ENCODE peak calls at places on chromosomes 1 and 21, in six cellular contexts. A, N, B, O, L and Y are unnamed samples.

GRCh38 chr1:28509705-28510349 is 4.0 kb downstream of the RCC1 start:
- DNase-seq in A (no peak), N (peak; percentile 61), B (no peak), O (no peak), L (no peak), Y (no peak)

GRCh38 chr21:15062566-15062965 is 2.2 kb downstream of the NRIP1 start:
- DNase-seq in A (no peak), N (peak; percentile 20), B (no peak), O (no peak), L (no peak), Y (no peak)

GRCh38 chr1:209641216-209642181 is 10.7 kb downstream of the LAMB3 start:
- DNase-seq in A (no peak), N (peak; percentile 60), B (no peak), O (no peak), L (no peak), Y (no peak)

GRCh38 chr1:226519135-226519534 is 29.4 kb upstream of the STUM start:
- DNase-seq in A (no peak), N (no peak), B (no peak), O (no peak), L (no peak), Y (no peak)

GRCh38 chr1:46300673-46301405 is 2.6 kb downstream of the LRRC41 start:
- DNase-seq in A (no peak), N (no peak), B (no peak), O (no peak), L (no peak), Y (no peak)

GRCh38 chr21:34889287-34889536 is 159.9 kb downstream of the RUNX1 start:
- DNase-seq in A (no peak), N (peak; percentile 70), B (peak; percentile 9), O (no peak), L (no peak), Y (no peak)

GRCh38 chr1:8524637-8525157 is 206.8 kb downstream of the SLC45A1 start:
- DNase-seq in A (no peak), N (no peak), B (no peak), O (no peak), L (no peak), Y (no peak)

GRCh38 chr1:246794261-246795093 is 70.3 kb downstream of the SCCPDH start:
- DNase-seq in A (no peak), N (no peak), B (no peak), O (no peak), L (no peak), Y (no peak)

GRCh38 chr1:228669401-228669695 is 65.9 kb upstream of the RHOU start:
- DNase-seq in A (no peak), N (no peak), B (no peak), O (no peak), L (no peak), Y (no peak)

GRCh38 chr1:62688687-62689085 is 500 bp upstream of the DOCK7 start:
- DNase-seq in A (no peak), N (no peak), B (peak; percentile 4), O (no peak), L (no peak), Y (no peak)

GRCh38 chr1:86447198-86447790 is 21.4 kb upstream of the CLCA1 start:
- DNase-seq in A (no peak), N (no peak), B (no peak), O (no peak), L (no peak), Y (no peak)

GRCh38 chr1:24560361-24560760 is 4.5 kb downstream of the NCMAP start:
- DNase-seq in A (no peak), N (no peak), B (no peak), O (no peak), L (no peak), Y (no peak)

GRCh38 chr1:54297596-54298283 is 97.8 kb downstream of the MRPL37 start:
- DNase-seq in A (no peak), N (no peak), B (no peak), O (no peak), L (no peak), Y (no peak)

GRCh38 chr1:212457740-212458338 is 25.1 kb downstream of the NENF start:
- DNase-seq in A (no peak), N (peak; percentile 82), B (peak; percentile 23), O (peak; percentile 92), L (no peak), Y (no peak)

GRCh38 chr1:17059391-17060128 is 5.7 kb upstream of the SDHB start:
- DNase-seq in A (no peak), N (peak; percentile 76), B (peak; percentile 55), O (peak; percentile 79), L (peak; percentile 30), Y (peak; percentile 45)

GRCh38 chr1:93673159-93673657 is 8.4 kb downstream of the BCAR3 start:
- DNase-seq in A (no peak), N (no peak), B (no peak), O (no peak), L (no peak), Y (no peak)

GRCh38 chr1:41435570-41436178 is 48.8 kb downstream of the EDN2 start:
- DNase-seq in A (no peak), N (no peak), B (no peak), O (peak; percentile 74), L (no peak), Y (no peak)

GRCh38 chr21:15742694-15743093 is 12.9 kb downstream of the USP25 start:
- DNase-seq in A (no peak), N (no peak), B (no peak), O (no peak), L (no peak), Y (no peak)

GRCh38 chr21:38468989-38469388 is 29.3 kb downstream of the ERG start:
- DNase-seq in A (no peak), N (no peak), B (peak; percentile 68), O (no peak), L (no peak), Y (no peak)

GRCh38 chr1:8157765-8158164 is 131.7 kb upstream of the ERRFI1 start:
- DNase-seq in A (no peak), N (no peak), B (no peak), O (no peak), L (no peak), Y (no peak)

GRCh38 chr1:23980725-23981063 is 567 bp upstream of the SRSF10 start:
- DNase-seq in A (peak; percentile 44), N (peak; percentile 70), B (no peak), O (peak; percentile 53), L (no peak), Y (peak; percentile 38)

GRCh38 chr1:7049913-7050625 is 264.8 kb downstream of the CAMTA1 start:
- DNase-seq in A (no peak), N (no peak), B (no peak), O (no peak), L (no peak), Y (no peak)
- TF ChIP-seq TAF1 in A (no peak), N (no peak), B (no peak), O (no peak), L (no peak), Y (no peak)

GRCh38 chr21:35927262-35927661 is 133.1 kb downstream of the SETD4 start:
- DNase-seq in A (no peak), N (no peak), B (no peak), O (no peak), L (no peak), Y (no peak)

GRCh38 chr21:35933466-35933865 is 126.9 kb downstream of the SETD4 start:
- DNase-seq in A (no peak), N (no peak), B (no peak), O (no peak), L (no peak), Y (no peak)

GRCh38 chr21:35932232-35932911 is 128.0 kb downstream of the SETD4 start:
- DNase-seq in A (peak; percentile 29), N (peak; percentile 31), B (no peak), O (no peak), L (peak; percentile 36), Y (peak; percentile 9)
- TF ChIP-seq POLR2A in A (no peak), N (no peak), B (no peak), O (no peak), L (no peak), Y (no peak)

GRCh38 chr1:67371681-67372080 is 58.5 kb downstream of the SERBP1 start:
- DNase-seq in A (no peak), N (no peak), B (no peak), O (no peak), L (no peak), Y (no peak)

GRCh38 chr1:67377253-67377652 is 52.9 kb downstream of the SERBP1 start:
- DNase-seq in A (no peak), N (peak; percentile 52), B (no peak), O (no peak), L (no peak), Y (no peak)

GRCh38 chr1:67372898-67373297 is 57.3 kb downstream of the SERBP1 start:
- DNase-seq in A (no peak), N (no peak), B (no peak), O (no peak), L (no peak), Y (no peak)

GRCh38 chr1:67372136-67372535 is 58.1 kb downstream of the SERBP1 start:
- DNase-seq in A (no peak), N (no peak), B (no peak), O (no peak), L (no peak), Y (no peak)

GRCh38 chr1:67376381-67376780 is 53.8 kb downstream of the SERBP1 start:
- DNase-seq in A (no peak), N (peak; percentile 18), B (no peak), O (no peak), L (no peak), Y (no peak)
- TF ChIP-seq TAF1 in A (no peak), N (no peak), B (no peak), O (no peak), L (no peak), Y (no peak)

GRCh38 chr1:230575886-230576477 is 66.3 kb upstream of the COG2 start:
- DNase-seq in A (no peak), N (no peak), B (no peak), O (no peak), L (no peak), Y (no peak)
- TF ChIP-seq POLR2A in A (no peak), N (no peak), B (no peak), O (no peak), L (no peak), Y (no peak)

GRCh38 chr1:37763791-37764741 is 854 bp downstream of the EPHA10 start:
- DNase-seq in A (peak; percentile 57), N (peak; percentile 83), B (peak; percentile 31), O (peak; percentile 94), L (no peak), Y (no peak)

GRCh38 chr1:37762516-37762915 is 2.4 kb downstream of the EPHA10 start:
- DNase-seq in A (no peak), N (no peak), B (no peak), O (no peak), L (no peak), Y (no peak)

GRCh38 chr1:37765937-37766664 is 1.2 kb upstream of the EPHA10 start:
- DNase-seq in A (no peak), N (peak; percentile 64), B (no peak), O (peak; percentile 72), L (no peak), Y (no peak)

GRCh38 chr1:37767488-37767887 is 2.6 kb upstream of the EPHA10 start:
- DNase-seq in A (no peak), N (no peak), B (no peak), O (no peak), L (no peak), Y (no peak)

GRCh38 chr1:37764888-37765441 is at the start of gene EPHA10:
- DNase-seq in A (no peak), N (no peak), B (no peak), O (peak; percentile 90), L (no peak), Y (no peak)
- TF ChIP-seq TAF1 in A (no peak), N (no peak), B (no peak), O (no peak), L (no peak), Y (no peak)

GRCh38 chr21:42534361-42534900 is 20.8 kb downstream of the SLC37A1 start:
- DNase-seq in A (no peak), N (no peak), B (no peak), O (no peak), L (no peak), Y (no peak)
- TF ChIP-seq POLR2A in A (peak; percentile 29), N (no peak), B (no peak), O (no peak), L (no peak), Y (no peak)